ENCODE peak calls at places on chromosome 22, in six cellular contexts. G is GM12878, X is HepG2, L is A549, P is endothelial cell of umbilical vein, H is K562. E is an unnamed sample.

GRCh38 chr22:28027453-28028448 is 108.7 kb upstream of the PITPNB start:
- DNase-seq in G (no peak), X (no peak), L (no peak), P (peak; percentile 23), H (no peak), E (no peak)

GRCh38 chr22:19178065-19178658 is 374 bp downstream of the SLC25A1 start:
- DNase-seq in G (no peak), X (peak; percentile 21), L (no peak), P (peak; percentile 46), H (peak; percentile 98), E (peak; percentile 66)

GRCh38 chr22:29171721-29172120 is 34.0 kb upstream of the EMID1 start:
- DNase-seq in G (no peak), X (no peak), L (no peak), P (no peak), H (no peak), E (no peak)

GRCh38 chr22:45583504-45583903 is 80.8 kb downstream of the FBLN1 start:
- DNase-seq in G (no peak), X (no peak), L (no peak), P (no peak), H (no peak), E (peak; percentile 75)

GRCh38 chr22:50581950-50582561 is 593 bp downstream of the CHKB start:
- DNase-seq in G (no peak), X (no peak), L (no peak), P (no peak), H (peak; percentile 80), E (peak; percentile 46)

GRCh38 chr22:17266261-17266971 is 47.2 kb upstream of the ADA2 start:
- DNase-seq in G (no peak), X (no peak), L (no peak), P (no peak), H (no peak), E (peak; percentile 64)

GRCh38 chr22:45335854-45336492 is 26.2 kb downstream of the FAM118A start:
- DNase-seq in G (no peak), X (no peak), L (no peak), P (peak; percentile 83), H (no peak), E (no peak)

GRCh38 chr22:49400866-49401598 is 426.6 kb downstream of the BRD1 start:
- DNase-seq in G (no peak), X (no peak), L (no peak), P (no peak), H (no peak), E (peak; percentile 36)

GRCh38 chr22:17102297-17102667 is 17.5 kb downstream of the IL17RA start:
- DNase-seq in G (no peak), X (no peak), L (no peak), P (no peak), H (peak; percentile 47), E (peak; percentile 85)

GRCh38 chr22:44188986-44189630 is 8.4 kb downstream of the PARVG start:
- DNase-seq in G (no peak), X (no peak), L (no peak), P (no peak), H (no peak), E (no peak)

GRCh38 chr22:27224485-27225364 is 567.3 kb downstream of the MIAT start:
- DNase-seq in G (no peak), X (no peak), L (no peak), P (no peak), H (no peak), E (no peak)

GRCh38 chr22:40403651-40404050 is 33.3 kb downstream of the SGSM3 start:
- DNase-seq in G (no peak), X (no peak), L (no peak), P (no peak), H (no peak), E (no peak)

GRCh38 chr22:46728470-46728869 is 9.6 kb downstream of the CERK start:
- DNase-seq in G (no peak), X (no peak), L (no peak), P (no peak), H (no peak), E (no peak)

GRCh38 chr22:46736705-46737104 is 1.3 kb downstream of the CERK start:
- DNase-seq in G (no peak), X (no peak), L (no peak), P (no peak), H (no peak), E (no peak)

GRCh38 chr22:19059481-19060278 is 62.5 kb downstream of the DGCR2 start:
- DNase-seq in G (no peak), X (no peak), L (no peak), P (no peak), H (no peak), E (no peak)

GRCh38 chr22:17961443-17961729 is 63.0 kb downstream of the MICAL3 start:
- DNase-seq in G (no peak), X (no peak), L (no peak), P (no peak), H (no peak), E (no peak)

GRCh38 chr22:19808873-19809478 is 45.7 kb downstream of the GNB1L start:
- DNase-seq in G (no peak), X (no peak), L (no peak), P (no peak), H (no peak), E (no peak)

GRCh38 chr22:30646518-30647160 is 11.1 kb downstream of the SLC35E4 start:
- DNase-seq in G (no peak), X (no peak), L (no peak), P (no peak), H (no peak), E (no peak)
- TF ChIP-seq CTCF in G (no peak), X (no peak), L (no peak), P (no peak), H (no peak), E (no peak)

GRCh38 chr22:22751043-22751603 is 106.7 kb downstream of the GGTLC2 start:
- DNase-seq in G (no peak), X (no peak), L (no peak), P (no peak), H (no peak), E (no peak)
- TF ChIP-seq MYC in G (no peak), X (no peak), L (no peak), P (no peak), H (no peak), E (no peak)

GRCh38 chr22:37804502-37804885 is 3.2 kb upstream of the GCAT start:
- DNase-seq in G (no peak), X (no peak), L (no peak), P (no peak), H (no peak), E (no peak)

GRCh38 chr22:37805878-37806277 is 1.9 kb upstream of the GCAT start:
- DNase-seq in G (no peak), X (no peak), L (no peak), P (no peak), H (no peak), E (no peak)

GRCh38 chr22:37803636-37804371 is 3.9 kb upstream of the GCAT start:
- DNase-seq in G (no peak), X (no peak), L (no peak), P (no peak), H (no peak), E (no peak)

GRCh38 chr22:37806409-37807338 is 1.1 kb upstream of the GCAT start:
- DNase-seq in G (no peak), X (peak; percentile 34), L (peak; percentile 32), P (peak; percentile 44), H (no peak), E (peak; percentile 41)

GRCh38 chr22:37804886-37805857 is 2.6 kb upstream of the GCAT start:
- DNase-seq in G (no peak), X (peak; percentile 73), L (peak; percentile 87), P (peak; percentile 84), H (no peak), E (peak; percentile 78)
- TF ChIP-seq POLR2A in G (peak; percentile 84), X (peak; percentile 95), L (peak; percentile 71), P (peak; percentile 96), H (no peak), E (no peak)

DNA sequence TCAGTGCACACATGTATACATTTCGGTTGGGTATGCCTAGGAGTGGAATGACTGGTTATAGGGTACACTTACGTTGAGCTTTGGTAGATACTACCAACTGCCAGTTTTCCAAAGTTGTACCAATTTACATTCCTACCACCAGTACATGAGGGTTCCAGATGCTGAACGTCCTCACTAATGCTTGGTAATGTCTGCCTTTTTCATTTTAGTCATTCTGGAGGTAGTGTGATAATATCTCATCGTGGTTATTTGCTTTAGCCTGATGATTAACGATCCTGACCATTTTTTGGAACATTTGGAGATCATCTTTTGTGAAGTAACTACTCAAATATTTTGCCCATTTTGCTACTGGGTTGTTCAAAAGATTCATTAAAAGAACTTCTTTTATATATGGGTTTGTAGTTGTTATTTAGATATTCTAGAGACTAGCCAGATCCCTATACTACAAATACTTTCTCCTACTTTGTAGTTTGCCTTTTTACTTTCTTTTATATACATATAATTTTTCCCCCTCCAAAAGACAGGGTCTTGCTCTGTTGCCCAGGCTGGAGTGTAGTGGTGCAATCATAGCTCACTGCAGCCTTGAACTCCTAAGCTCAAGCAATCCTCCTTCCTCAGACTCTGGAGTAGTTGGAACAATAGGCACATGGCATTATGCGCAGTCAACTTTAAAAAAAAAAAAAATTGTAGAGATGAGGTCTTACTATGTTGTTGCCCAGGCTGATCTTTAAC is 62.1 kb downstream of the RBFOX2 start:
- DNase-seq in G (no peak), X (no peak), L (no peak), P (no peak), H (no peak), E (no peak)
- TF ChIP-seq CTCF in G (no peak), X (no peak), L (no peak), P (no peak), H (no peak), E (no peak)

DNA sequence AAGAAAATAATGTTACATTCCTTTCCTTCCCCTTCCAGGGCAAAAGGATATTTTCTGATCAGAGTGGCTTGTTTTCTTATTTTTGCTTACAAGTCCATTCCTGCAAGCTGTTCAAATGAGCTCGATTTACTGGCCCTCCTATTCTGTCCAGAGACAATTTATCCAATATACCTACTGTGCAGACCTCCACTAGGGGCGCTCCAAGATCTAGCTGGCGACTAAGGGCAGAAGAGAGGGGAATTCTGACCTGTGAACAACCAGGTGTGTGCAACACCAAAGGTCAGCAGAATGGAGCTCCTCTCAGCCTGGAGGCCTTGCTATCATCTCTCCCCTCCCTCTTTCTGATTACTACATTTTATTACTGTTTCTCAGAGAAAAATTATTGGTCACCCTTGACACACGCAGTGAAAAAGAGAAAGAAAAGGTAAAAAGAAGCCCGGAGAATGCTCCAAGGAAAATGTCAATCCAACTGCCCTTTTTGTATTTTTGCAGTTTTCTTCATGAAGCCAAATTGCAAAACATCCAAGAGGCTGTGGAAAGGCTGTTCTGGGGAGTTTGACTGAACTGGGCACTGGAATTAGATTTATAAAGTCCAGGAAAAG is 3.2 kb downstream of the SEZ6L start:
- DNase-seq in G (no peak), X (peak; percentile 53), L (peak; percentile 35), P (peak; percentile 8), H (peak; percentile 48), E (peak; percentile 34)
- TF ChIP-seq MYC in G (no peak), X (no peak), L (no peak), P (no peak), H (no peak), E (no peak)

DNA sequence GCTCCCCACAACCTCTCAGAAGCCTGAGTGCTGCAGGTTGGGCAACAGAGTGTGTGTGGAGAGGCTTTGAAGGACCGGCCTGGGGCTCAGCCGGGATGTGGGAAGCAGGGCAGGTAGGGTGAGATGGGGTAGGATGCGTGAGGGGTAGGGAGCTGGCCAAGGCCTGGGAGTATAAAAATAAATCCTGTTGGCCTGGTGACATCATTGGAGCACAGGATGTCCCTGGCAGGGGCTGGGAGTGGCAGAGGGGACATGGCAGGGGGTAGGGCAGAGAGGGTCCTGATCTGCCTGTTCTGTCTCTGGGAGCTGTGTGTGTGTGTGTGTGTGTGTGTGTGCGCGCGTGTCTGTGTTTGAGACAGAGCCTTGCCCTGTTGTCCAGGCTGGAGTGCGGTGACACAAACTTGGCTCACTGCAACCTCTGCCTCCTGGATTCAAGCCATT is 28.6 kb downstream of the TEF start:
- DNase-seq in G (no peak), X (no peak), L (no peak), P (no peak), H (no peak), E (no peak)
- TF ChIP-seq POLR2A in G (no peak), X (no peak), L (no peak), P (no peak), H (no peak), E (no peak)